ENCODE peak calls at places on chromosomes 16 and 17, in seven cellular contexts. One of them, this sample, is unnamed.

GRCh38 chr16:2147378-2147777 is 1.0 kb upstream of the RAB26 start:
- DNase-seq in CD8-positive, alpha-beta T cell: no peak
- DNase-seq in GM23248: no peak
- DNase-seq in cardiac muscle cell: no peak
- DNase-seq in adipocyte: no peak
- DNase-seq in stomach: no peak
- DNase-seq in testis: no peak
- DNase-seq in this sample: no peak

GRCh38 chr17:67364847-67365761 is 1.3 kb downstream of the PSMD12 start:
- DNase-seq in CD8-positive, alpha-beta T cell: no peak
- DNase-seq in adipocyte: no peak
- DNase-seq in cardiac muscle cell: no peak
- DNase-seq in stomach: no peak
- DNase-seq in GM23248: no peak
- DNase-seq in testis: no peak
- DNase-seq in this sample: no peak

GRCh38 chr16:17213974-17214373 is 256.8 kb downstream of the XYLT1 start:
- DNase-seq in testis: no peak
- DNase-seq in CD8-positive, alpha-beta T cell: no peak
- DNase-seq in adipocyte: no peak
- DNase-seq in GM23248: no peak
- DNase-seq in cardiac muscle cell: no peak
- DNase-seq in stomach: no peak
- DNase-seq in this sample: no peak

GRCh38 chr17:36933174-36934143 is 3.8 kb upstream of the LHX1 start:
- DNase-seq in adipocyte: no peak
- DNase-seq in GM23248: no peak
- DNase-seq in CD8-positive, alpha-beta T cell: no peak
- DNase-seq in testis: no peak
- DNase-seq in cardiac muscle cell: no peak
- DNase-seq in stomach: no peak
- DNase-seq in this sample: no peak

GRCh38 chr17:68565656-68566055 is 35.5 kb downstream of the FAM20A start:
- DNase-seq in GM23248: no peak
- DNase-seq in CD8-positive, alpha-beta T cell: no peak
- DNase-seq in stomach: no peak
- DNase-seq in testis: no peak
- DNase-seq in cardiac muscle cell: no peak
- DNase-seq in adipocyte: no peak
- DNase-seq in this sample: no peak

GRCh38 chr16:56267888-56268287 is 76.6 kb downstream of the GNAO1 start:
- DNase-seq in testis: no peak
- DNase-seq in cardiac muscle cell: no peak
- DNase-seq in CD8-positive, alpha-beta T cell: no peak
- DNase-seq in GM23248: no peak
- DNase-seq in stomach: no peak
- DNase-seq in adipocyte: no peak
- DNase-seq in this sample: no peak

GRCh38 chr17:73498854-73499597 is 145.2 kb downstream of the SDK2 start:
- DNase-seq in testis: peak; percentile 74
- DNase-seq in CD8-positive, alpha-beta T cell: no peak
- DNase-seq in cardiac muscle cell: no peak
- DNase-seq in GM23248: no peak
- DNase-seq in adipocyte: no peak
- DNase-seq in stomach: no peak
- DNase-seq in this sample: no peak

GRCh38 chr17:74282587-74283370 is 8.7 kb downstream of the DNAI2 start:
- DNase-seq in adipocyte: no peak
- DNase-seq in cardiac muscle cell: no peak
- DNase-seq in GM23248: no peak
- DNase-seq in testis: no peak
- DNase-seq in stomach: no peak
- DNase-seq in CD8-positive, alpha-beta T cell: peak; percentile 32
- DNase-seq in this sample: no peak

GRCh38 chr16:6827272-6827671 is 505.4 kb upstream of the RBFOX1 start:
- DNase-seq in testis: no peak
- DNase-seq in cardiac muscle cell: no peak
- DNase-seq in adipocyte: no peak
- DNase-seq in GM23248: no peak
- DNase-seq in CD8-positive, alpha-beta T cell: no peak
- DNase-seq in stomach: no peak
- DNase-seq in this sample: no peak

GRCh38 chr16:80254970-80255369 is 285.8 kb upstream of the DYNLRB2 start:
- DNase-seq in testis: no peak
- DNase-seq in adipocyte: no peak
- DNase-seq in CD8-positive, alpha-beta T cell: no peak
- DNase-seq in stomach: no peak
- DNase-seq in cardiac muscle cell: no peak
- DNase-seq in GM23248: no peak
- DNase-seq in this sample: no peak

GRCh38 chr16:11472851-11473250 is 113.9 kb downstream of the LITAF start:
- DNase-seq in GM23248: no peak
- DNase-seq in testis: no peak
- DNase-seq in cardiac muscle cell: no peak
- DNase-seq in stomach: no peak
- DNase-seq in CD8-positive, alpha-beta T cell: no peak
- DNase-seq in adipocyte: no peak
- DNase-seq in this sample: no peak

GRCh38 chr17:42354956-42355843 is 33.0 kb downstream of the STAT3 start:
- DNase-seq in testis: no peak
- DNase-seq in CD8-positive, alpha-beta T cell: no peak
- DNase-seq in GM23248: peak; percentile 79
- DNase-seq in stomach: no peak
- DNase-seq in adipocyte: peak; percentile 89
- DNase-seq in cardiac muscle cell: no peak
- DNase-seq in this sample: no peak

GRCh38 chr17:19021622-19022083 is 17.1 kb upstream of the FAM83G start:
- DNase-seq in stomach: no peak
- DNase-seq in CD8-positive, alpha-beta T cell: peak; percentile 40
- DNase-seq in cardiac muscle cell: no peak
- DNase-seq in GM23248: peak; percentile 33
- DNase-seq in testis: peak; percentile 69
- DNase-seq in adipocyte: no peak
- DNase-seq in this sample: no peak

GRCh38 chr17:80833952-80834895 is 157.4 kb upstream of the CHMP6 start:
- DNase-seq in testis: peak; percentile 60
- DNase-seq in CD8-positive, alpha-beta T cell: no peak
- DNase-seq in stomach: no peak
- DNase-seq in cardiac muscle cell: no peak
- DNase-seq in adipocyte: peak; percentile 78
- DNase-seq in GM23248: peak; percentile 97
- DNase-seq in this sample: peak; percentile 72

GRCh38 chr17:65634533-65634932 is 73.1 kb upstream of the AXIN2 start:
- DNase-seq in GM23248: no peak
- DNase-seq in testis: no peak
- DNase-seq in CD8-positive, alpha-beta T cell: no peak
- DNase-seq in stomach: peak; percentile 46
- DNase-seq in cardiac muscle cell: no peak
- DNase-seq in adipocyte: no peak
- DNase-seq in this sample: no peak

GRCh38 chr17:37564252-37564651 is 45.0 kb downstream of the SYNRG start:
- DNase-seq in GM23248: peak; percentile 17
- DNase-seq in stomach: no peak
- DNase-seq in CD8-positive, alpha-beta T cell: no peak
- DNase-seq in cardiac muscle cell: no peak
- DNase-seq in adipocyte: no peak
- DNase-seq in testis: no peak
- DNase-seq in this sample: no peak

GRCh38 chr16:19698480-19699465 is 19.3 kb downstream of the KNOP1 start:
- DNase-seq in adipocyte: peak; percentile 72
- DNase-seq in cardiac muscle cell: no peak
- DNase-seq in CD8-positive, alpha-beta T cell: no peak
- DNase-seq in stomach: no peak
- DNase-seq in testis: no peak
- DNase-seq in GM23248: peak; percentile 79
- DNase-seq in this sample: no peak

GRCh38 chr17:48052956-48053757 is 5.0 kb downstream of the NFE2L1 start:
- DNase-seq in adipocyte: peak; percentile 47
- DNase-seq in stomach: peak; percentile 39
- DNase-seq in CD8-positive, alpha-beta T cell: no peak
- DNase-seq in GM23248: peak; percentile 45
- DNase-seq in cardiac muscle cell: peak; percentile 76
- DNase-seq in testis: peak; percentile 94
- DNase-seq in this sample: peak; percentile 72

GRCh38 chr17:64685705-64686104 is 23.6 kb upstream of the SMURF2 start:
- DNase-seq in adipocyte: no peak
- DNase-seq in CD8-positive, alpha-beta T cell: no peak
- DNase-seq in testis: no peak
- DNase-seq in cardiac muscle cell: no peak
- DNase-seq in GM23248: no peak
- DNase-seq in stomach: no peak
- DNase-seq in this sample: no peak

GRCh38 chr16:59573528-59574271 is 839.6 kb upstream of the GOT2 start:
- DNase-seq in GM23248: peak; percentile 67
- DNase-seq in testis: no peak
- DNase-seq in CD8-positive, alpha-beta T cell: no peak
- DNase-seq in cardiac muscle cell: no peak
- DNase-seq in stomach: no peak
- DNase-seq in adipocyte: peak; percentile 70
- DNase-seq in this sample: no peak

GRCh38 chr16:86581458-86581857 is 3.1 kb downstream of the FOXL1 start:
- DNase-seq in CD8-positive, alpha-beta T cell: no peak
- DNase-seq in GM23248: peak; percentile 59
- DNase-seq in stomach: no peak
- DNase-seq in testis: no peak
- DNase-seq in adipocyte: no peak
- DNase-seq in cardiac muscle cell: no peak
- DNase-seq in this sample: no peak
- H3K27me3 ChIP-seq in CD8-positive, alpha-beta T cell: peaks cover 16% of the 10 kb centered on the region
- H3K27me3 ChIP-seq in GM23248: no peaks in the 10 kb centered on the region
- H3K27me3 ChIP-seq in stomach: peaks cover 19% of the 10 kb centered on the region
- H3K27me3 ChIP-seq in testis: no peaks in the 10 kb centered on the region
- H3K27me3 ChIP-seq in adipocyte: no peaks in the 10 kb centered on the region
- H3K27me3 ChIP-seq in cardiac muscle cell: peaks cover 65% of the 10 kb centered on the region
- H3K27me3 ChIP-seq in this sample: no peaks in the 10 kb centered on the region

GRCh38 chr17:39714234-39714633 is 14.4 kb downstream of the ERBB2 start:
- DNase-seq in CD8-positive, alpha-beta T cell: no peak
- DNase-seq in cardiac muscle cell: no peak
- DNase-seq in stomach: no peak
- DNase-seq in adipocyte: no peak
- DNase-seq in GM23248: no peak
- DNase-seq in testis: no peak
- DNase-seq in this sample: no peak
- H3K36me3 ChIP-seq in CD8-positive, alpha-beta T cell: no peaks in the 10 kb centered on the region
- H3K36me3 ChIP-seq in cardiac muscle cell: peaks cover 90% of the 10 kb centered on the region
- H3K36me3 ChIP-seq in stomach: peaks cover 99% of the 10 kb centered on the region
- H3K36me3 ChIP-seq in adipocyte: peaks cover 60% of the 10 kb centered on the region
- H3K36me3 ChIP-seq in GM23248: peaks cover 5% of the 10 kb centered on the region
- H3K36me3 ChIP-seq in testis: no peaks in the 10 kb centered on the region
- H3K36me3 ChIP-seq in this sample: no peaks in the 10 kb centered on the region

GRCh38 chr16:83115491-83116232 is 488.9 kb downstream of the CDH13 start:
- DNase-seq in cardiac muscle cell: no peak
- DNase-seq in GM23248: no peak
- DNase-seq in testis: no peak
- DNase-seq in stomach: no peak
- DNase-seq in adipocyte: no peak
- DNase-seq in CD8-positive, alpha-beta T cell: no peak
- DNase-seq in this sample: no peak

GRCh38 chr16:83116274-83116892 is 489.6 kb downstream of the CDH13 start:
- DNase-seq in testis: no peak
- DNase-seq in GM23248: peak; percentile 62
- DNase-seq in cardiac muscle cell: no peak
- DNase-seq in adipocyte: peak; percentile 18
- DNase-seq in stomach: no peak
- DNase-seq in CD8-positive, alpha-beta T cell: no peak
- DNase-seq in this sample: no peak

GRCh38 chr16:83118365-83118764 is 491.6 kb downstream of the CDH13 start:
- DNase-seq in stomach: no peak
- DNase-seq in cardiac muscle cell: no peak
- DNase-seq in CD8-positive, alpha-beta T cell: no peak
- DNase-seq in GM23248: peak; percentile 86
- DNase-seq in adipocyte: no peak
- DNase-seq in testis: no peak
- DNase-seq in this sample: no peak

GRCh38 chr16:83113811-83114210 is 487.0 kb downstream of the CDH13 start:
- DNase-seq in CD8-positive, alpha-beta T cell: no peak
- DNase-seq in adipocyte: no peak
- DNase-seq in testis: no peak
- DNase-seq in cardiac muscle cell: no peak
- DNase-seq in stomach: no peak
- DNase-seq in GM23248: no peak
- DNase-seq in this sample: no peak

DNA sequence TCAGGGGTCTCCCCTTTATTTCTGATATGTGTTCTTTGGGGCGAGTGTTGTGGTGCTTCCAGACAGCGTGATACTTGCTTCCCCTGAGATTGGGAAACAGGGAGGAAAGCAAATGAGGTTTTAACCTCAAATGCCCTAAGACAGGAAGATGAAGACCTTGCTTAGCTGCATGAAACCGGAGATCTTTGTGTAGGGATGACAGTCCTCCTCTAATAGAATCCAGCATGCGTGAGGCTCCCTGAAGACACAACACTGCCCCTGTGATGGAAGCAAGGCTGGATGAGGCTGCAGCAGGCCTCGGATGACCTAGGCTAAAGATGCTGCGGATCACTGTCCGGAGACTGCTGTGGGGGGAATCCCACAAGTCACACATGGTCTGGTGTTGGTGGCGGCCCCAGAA is 491.0 kb downstream of the CDH13 start:
- DNase-seq in testis: no peak
- DNase-seq in cardiac muscle cell: no peak
- DNase-seq in CD8-positive, alpha-beta T cell: no peak
- DNase-seq in stomach: no peak
- DNase-seq in GM23248: peak; percentile 39
- DNase-seq in adipocyte: no peak
- DNase-seq in this sample: no peak
- H3K27me3 ChIP-seq in testis: no peaks in the 10 kb centered on the region
- H3K27me3 ChIP-seq in cardiac muscle cell: no peaks in the 10 kb centered on the region
- H3K27me3 ChIP-seq in CD8-positive, alpha-beta T cell: no peaks in the 10 kb centered on the region
- H3K27me3 ChIP-seq in stomach: no peaks in the 10 kb centered on the region
- H3K27me3 ChIP-seq in GM23248: peaks cover 6% of the 10 kb centered on the region
- H3K27me3 ChIP-seq in adipocyte: peaks cover 5% of the 10 kb centered on the region
- H3K27me3 ChIP-seq in this sample: no peaks in the 10 kb centered on the region

DNA sequence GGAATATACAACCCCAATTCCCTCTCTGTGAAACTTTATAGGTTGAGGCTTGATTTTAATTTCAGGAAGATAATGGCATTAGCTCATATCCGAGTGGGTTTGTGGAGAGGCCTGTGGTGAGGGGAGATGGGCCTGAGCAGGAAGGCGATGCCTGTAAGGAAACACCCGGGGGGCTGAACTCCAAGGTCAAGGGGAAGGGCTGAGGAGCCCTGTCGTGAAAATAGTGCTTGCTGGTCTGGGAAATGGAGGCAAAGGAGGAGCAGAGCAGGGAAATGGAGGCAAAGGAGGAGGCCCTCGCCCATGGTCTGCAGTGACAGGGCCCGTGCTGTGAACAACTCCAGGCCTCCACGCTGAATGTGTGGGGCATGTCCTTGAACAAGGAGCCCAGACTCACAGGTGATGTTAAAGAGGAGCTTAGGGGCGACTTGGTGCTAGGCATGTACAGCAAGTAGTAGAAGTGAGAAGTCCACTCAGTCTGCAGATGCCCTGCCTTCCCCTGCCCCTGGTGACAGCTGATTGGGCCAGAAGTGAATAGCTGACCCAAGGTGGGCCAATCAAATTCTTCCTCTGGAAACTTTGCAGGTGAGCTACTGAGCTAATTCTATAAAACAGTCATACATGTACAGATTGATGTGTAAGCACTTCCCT is 38.1 kb downstream of the MRPS23 start:
- DNase-seq in CD8-positive, alpha-beta T cell: no peak
- DNase-seq in adipocyte: no peak
- DNase-seq in cardiac muscle cell: no peak
- DNase-seq in testis: no peak
- DNase-seq in GM23248: no peak
- DNase-seq in stomach: no peak
- DNase-seq in this sample: no peak
- H3K36me3 ChIP-seq in CD8-positive, alpha-beta T cell: no peaks in the 10 kb centered on the region
- H3K36me3 ChIP-seq in adipocyte: no peaks in the 10 kb centered on the region
- H3K36me3 ChIP-seq in cardiac muscle cell: no peaks in the 10 kb centered on the region
- H3K36me3 ChIP-seq in testis: no peaks in the 10 kb centered on the region
- H3K36me3 ChIP-seq in GM23248: no peaks in the 10 kb centered on the region
- H3K36me3 ChIP-seq in stomach: no peaks in the 10 kb centered on the region
- H3K36me3 ChIP-seq in this sample: no peaks in the 10 kb centered on the region

This sample was measured in ovary.